ENCODE peak calls at places on chromosomes 3 and 15, in five cellular contexts. Y, E, S, K and F are unnamed samples.

GRCh38 chr3:113096158-113096893 is 105.5 kb downstream of the GTPBP8 start:
- DNase-seq in Y (no peak), E (no peak), S (peak; percentile 61), K (peak; percentile 80), F (no peak)

GRCh38 chr3:33184863-33185262 is 33.7 kb downstream of the SUSD5 start:
- DNase-seq in Y (peak; percentile 70), E (no peak), S (no peak), K (no peak), F (no peak)

GRCh38 chr3:139732729-139733128 is 55.0 kb upstream of the NMNAT3 start:
- DNase-seq in Y (no peak), E (no peak), S (no peak), K (no peak), F (no peak)

GRCh38 chr15:78259232-78259631 is 5.1 kb upstream of the DNAJA4 start:
- DNase-seq in Y (no peak), E (peak; percentile 65), S (no peak), K (no peak), F (no peak)

GRCh38 chr3:23455775-23456174 is 252.6 kb downstream of the UBE2E2 start:
- DNase-seq in Y (no peak), E (no peak), S (peak; percentile 88), K (peak; percentile 85), F (peak; percentile 26)

GRCh38 chr3:195524171-195524896 is 18.8 kb downstream of the PPP1R2 start:
- DNase-seq in Y (no peak), E (no peak), S (no peak), K (no peak), F (no peak)

GRCh38 chr15:83285979-83286553 is 1.6 kb upstream of the BNC1 start:
- DNase-seq in Y (no peak), E (peak; percentile 76), S (peak; percentile 88), K (peak; percentile 58), F (peak; percentile 94)

GRCh38 chr3:138373695-138374094 is 25.3 kb downstream of the MRAS start:
- DNase-seq in Y (no peak), E (no peak), S (no peak), K (no peak), F (no peak)

GRCh38 chr3:58008140-58009025 is at the start of gene FLNB:
- DNase-seq in Y (peak; percentile 45), E (peak; percentile 71), S (peak; percentile 54), K (peak; percentile 66), F (peak; percentile 98)

GRCh38 chr3:58013973-58014649 is 5.9 kb downstream of the FLNB start:
- DNase-seq in Y (no peak), E (no peak), S (peak; percentile 90), K (peak; percentile 86), F (peak; percentile 92)

GRCh38 chr3:123310186-123310585 is 108.4 kb downstream of the SEC22A start:
- DNase-seq in Y (no peak), E (no peak), S (no peak), K (no peak), F (peak; percentile 14)

GRCh38 chr15:40955141-40955903 is 2.1 kb downstream of the CHAC1 start:
- DNase-seq in Y (no peak), E (no peak), S (no peak), K (no peak), F (peak; percentile 61)

GRCh38 chr15:51243774-51244173 is 94.6 kb downstream of the CYP19A1 start:
- DNase-seq in Y (peak; percentile 6), E (no peak), S (peak; percentile 16), K (peak; percentile 25), F (no peak)

GRCh38 chr3:135134717-135135116 is 339.7 kb downstream of the EPHB1 start:
- DNase-seq in Y (no peak), E (no peak), S (no peak), K (no peak), F (no peak)

GRCh38 chr3:196120291-196120951 is 38.5 kb upstream of the TFRC start:
- DNase-seq in Y (no peak), E (no peak), S (no peak), K (no peak), F (no peak)

GRCh38 chr3:139477710-139478640 is 1.7 kb upstream of the RBP2 start:
- DNase-seq in Y (no peak), E (no peak), S (no peak), K (no peak), F (no peak)

GRCh38 chr3:15284121-15284889 is 48.1 kb downstream of the SH3BP5 start:
- DNase-seq in Y (no peak), E (peak; percentile 14), S (no peak), K (peak; percentile 26), F (no peak)

GRCh38 chr15:73305331-73306211 is 63.2 kb downstream of the HCN4 start:
- DNase-seq in Y (peak; percentile 57), E (peak; percentile 39), S (peak; percentile 65), K (peak; percentile 68), F (peak; percentile 81)

GRCh38 chr15:94110476-94111130 is 120.8 kb upstream of the MCTP2 start:
- DNase-seq in Y (peak; percentile 2), E (no peak), S (no peak), K (no peak), F (no peak)

GRCh38 chr3:81744366-81744765 is 17.1 kb downstream of the GBE1 start:
- DNase-seq in Y (peak; percentile 37), E (no peak), S (peak; percentile 95), K (peak; percentile 97), F (peak; percentile 92)

GRCh38 chr3:146308682-146309081 is 57.8 kb upstream of the PLSCR4 start:
- DNase-seq in Y (no peak), E (no peak), S (peak; percentile 85), K (peak; percentile 61), F (peak; percentile 67)

GRCh38 chr15:67212655-67213054 is 41.8 kb downstream of the AAGAB start:
- DNase-seq in Y (no peak), E (no peak), S (no peak), K (no peak), F (no peak)

DNA sequence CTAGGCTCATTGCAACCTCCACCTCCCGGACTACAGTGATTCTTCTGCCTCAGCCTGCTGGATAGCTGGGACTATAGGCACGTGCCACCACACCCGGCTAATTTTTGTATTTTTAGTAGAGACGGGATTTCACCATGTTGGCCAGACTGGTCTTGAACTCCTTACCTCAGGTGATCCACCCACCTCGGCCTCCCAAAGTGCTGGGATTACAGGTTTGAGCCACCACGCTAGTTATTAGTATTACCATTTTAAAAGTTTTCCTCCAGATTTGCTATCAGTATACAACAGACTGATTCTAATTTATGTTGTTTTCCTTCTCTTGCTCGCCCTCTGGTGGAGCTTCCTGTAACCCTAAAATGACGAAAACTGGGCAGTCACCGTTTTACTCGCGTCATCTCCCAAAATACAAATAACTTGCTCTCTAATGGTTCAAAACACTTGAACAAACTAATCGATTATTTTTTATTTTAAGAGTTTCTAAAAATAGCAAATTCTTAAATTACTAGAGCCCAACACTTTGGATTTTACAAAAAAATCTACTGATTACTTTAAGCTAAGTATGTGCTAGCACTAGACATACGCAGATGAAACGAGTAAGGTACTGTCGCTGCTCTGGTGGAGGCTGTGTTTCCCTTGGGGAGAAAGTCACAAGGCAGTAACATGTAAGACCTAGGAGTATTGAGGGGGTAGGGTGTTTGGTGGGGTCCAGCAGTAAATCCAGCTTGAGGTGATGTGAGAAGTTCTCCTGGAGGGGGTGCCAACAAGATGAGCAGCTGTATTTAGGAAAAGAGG is 203.3 kb downstream of the MBNL1 start:
- DNase-seq in Y (peak; percentile 52), E (peak; percentile 25), S (peak; percentile 54), K (peak; percentile 72), F (no peak)
- H2AFZ ChIP-seq in Y (no peak overlapping the region), E (no peak overlapping the region), S (no peak overlapping the region), K (no peak overlapping the region), F (no peak overlapping the region)

DNA sequence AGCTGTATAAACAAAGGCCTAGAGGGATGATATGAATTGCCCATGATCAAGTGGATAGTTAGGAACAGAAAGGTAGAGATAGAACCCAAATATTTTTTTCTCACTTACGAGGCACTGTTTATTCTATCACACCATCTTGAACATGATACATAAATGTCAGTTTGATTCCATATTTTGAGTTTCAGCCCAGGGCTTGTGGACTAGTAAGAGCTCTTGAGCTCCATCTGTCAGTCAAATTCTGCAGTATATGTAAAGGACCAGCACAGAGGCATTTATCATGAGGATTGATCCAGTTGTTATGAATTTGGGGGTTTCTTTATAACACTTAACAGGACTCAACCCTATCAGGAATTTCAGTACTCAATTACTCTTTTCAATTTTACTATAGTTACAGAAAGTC is 4.8 kb downstream of the SLC27A2 start:
- DNase-seq in Y (no peak), E (no peak), S (no peak), K (no peak), F (no peak)
- TF ChIP-seq CTCF in Y (no peak), E (no peak), S (no peak), K (no peak), F (no peak)

DNA sequence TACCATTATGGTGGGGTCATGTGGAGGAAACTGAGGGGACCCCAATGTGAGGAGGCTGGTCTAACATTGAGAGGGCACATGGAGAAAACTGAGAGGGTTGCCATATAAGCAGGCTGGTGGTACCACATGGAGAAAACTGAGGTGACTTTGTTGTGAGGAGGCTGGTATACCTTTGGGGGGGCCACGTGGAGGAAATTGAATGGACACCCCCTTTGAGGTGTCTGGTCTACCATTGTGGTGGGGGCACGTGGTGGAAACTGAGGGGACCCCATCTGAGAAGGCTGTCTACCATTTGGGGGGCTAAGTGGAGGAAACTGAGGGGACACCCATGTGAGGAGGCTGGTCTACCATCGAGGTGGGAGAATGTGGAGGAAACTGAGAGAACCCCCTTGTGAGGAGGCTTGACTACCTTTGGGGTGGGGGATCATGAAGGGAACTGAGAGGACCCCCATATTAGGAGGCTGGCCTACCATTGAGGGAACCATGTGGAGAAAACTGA is 163.8 kb downstream of the FBLN2 start:
- DNase-seq in Y (no peak), E (no peak), S (no peak), K (no peak), F (no peak)
- H3K9me3 ChIP-seq in Y (no peaks in the 10 kb centered on the region), E (no peaks in the 10 kb centered on the region), S (peaks cover 13% of the 10 kb centered on the region), K (no peaks in the 10 kb centered on the region), F (no peaks in the 10 kb centered on the region)

GRCh38 chr3:43048470-43048869 is 57.4 kb downstream of the POMGNT2 start:
- DNase-seq in Y (no peak), E (no peak), S (no peak), K (no peak), F (no peak)

GRCh38 chr3:43055393-43055792 is 50.5 kb downstream of the POMGNT2 start:
- DNase-seq in Y (no peak), E (no peak), S (no peak), K (no peak), F (no peak)

GRCh38 chr3:43055806-43056770 is 49.8 kb downstream of the POMGNT2 start:
- DNase-seq in Y (no peak), E (no peak), S (no peak), K (no peak), F (no peak)

GRCh38 chr3:43054754-43055153 is 51.1 kb downstream of the POMGNT2 start:
- DNase-seq in Y (no peak), E (no peak), S (no peak), K (no peak), F (no peak)

DNA sequence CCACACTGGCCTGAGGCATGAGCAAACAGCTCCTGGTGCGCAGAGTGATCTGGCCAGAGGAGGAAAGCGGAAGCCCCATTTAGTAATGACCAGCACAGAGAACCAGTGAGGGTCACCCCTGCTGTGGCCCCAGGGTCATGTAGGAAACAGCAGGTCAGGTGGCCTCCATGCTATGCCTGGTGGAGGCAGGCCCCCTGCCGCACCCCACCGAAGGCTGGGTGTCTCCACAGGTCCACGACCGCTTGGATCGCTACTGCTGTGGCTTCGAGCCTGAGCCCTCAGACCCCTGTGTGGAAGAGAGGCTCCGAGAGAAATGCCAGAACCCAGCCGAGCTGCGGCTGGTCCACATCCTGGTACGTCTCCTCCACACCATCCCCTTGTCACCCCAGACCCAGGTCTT is 52.6 kb downstream of the POMGNT2 start:
- DNase-seq in Y (no peak), E (no peak), S (no peak), K (no peak), F (no peak)
- H2AFZ ChIP-seq in Y (no peak overlapping the region), E (no peak overlapping the region), S (no peak overlapping the region), K (no peak overlapping the region), F (no peak overlapping the region)